ENCODE peak calls at places on chromosomes 1 and 21, in four cellular contexts. I is upper lobe of right lung; E is mucosa of descending colon; S is CD8-positive, alpha-beta T cell. Q is an unnamed sample. For H3K4me1, the result is how much of the 10 kb centered on the place peaks cover.

GRCh38 chr1:185838111-185838510 is 103.9 kb downstream of the HMCN1 start:
- DNase-seq in S (no peak), I (no peak), E (no peak), Q (no peak)

GRCh38 chr1:182888736-182889531 is 49.8 kb downstream of the DHX9 start:
- DNase-seq in S (no peak), I (no peak), E (no peak), Q (no peak)

GRCh38 chr1:22836846-22837245 is 126.2 kb downstream of the EPHB2 start:
- DNase-seq in S (no peak), I (no peak), E (peak), Q (no peak)

GRCh38 chr21:45420061-45420521 is 15.1 kb downstream of the COL18A1 start:
- DNase-seq in S (no peak), E (peak), I (no peak), Q (no peak)

GRCh38 chr1:228781161-228781771 is 46.0 kb downstream of the RHOU start:
- DNase-seq in E (no peak), S (no peak), I (no peak), Q (no peak)

GRCh38 chr1:2415801-2416208 is 3.4 kb upstream of the PEX10 start:
- DNase-seq in E (peak), I (no peak), S (peak), Q (no peak)

GRCh38 chr1:102872526-102872925 is 235.8 kb downstream of the COL11A1 start:
- DNase-seq in I (no peak), E (no peak), S (no peak), Q (no peak)

GRCh38 chr1:83033682-83034081 is 965.2 kb downstream of the TTLL7 start:
- DNase-seq in E (no peak), S (no peak), I (no peak), Q (no peak)

GRCh38 chr1:29033829-29034466 is 89.8 kb downstream of the TMEM200B start:
- DNase-seq in I (no peak), E (no peak), S (no peak), Q (no peak)

GRCh38 chr1:160171978-160172377 is 18.4 kb upstream of the CASQ1 start:
- DNase-seq in S (no peak), E (no peak), I (no peak), Q (no peak)

GRCh38 chr1:176471338-176472121 is 8.6 kb downstream of the PAPPA2 start:
- DNase-seq in I (no peak), E (no peak), S (no peak), Q (no peak)

GRCh38 chr1:209150114-209150513 is 433.4 kb upstream of the CAMK1G start:
- DNase-seq in S (no peak), I (no peak), E (no peak), Q (no peak)

GRCh38 chr1:181099152-181100014 is 10.9 kb downstream of the IER5 start:
- DNase-seq in E (no peak), S (no peak), I (no peak), Q (no peak)

GRCh38 chr1:100950311-100950710 is 54.4 kb downstream of the SLC30A7 start:
- DNase-seq in I (no peak), E (no peak), S (no peak), Q (no peak)

GRCh38 chr1:87744056-87744455 is 415.4 kb downstream of the LMO4 start:
- DNase-seq in S (no peak), I (no peak), E (no peak), Q (no peak)

GRCh38 chr1:107228704-107229103 is 87.9 kb downstream of the NTNG1 start:
- DNase-seq in E (no peak), I (no peak), S (no peak), Q (no peak)

GRCh38 chr21:33266784-33267135 is 593 bp downstream of the IL10RB start:
- DNase-seq in I (peak), S (peak), E (peak), Q (no peak)

GRCh38 chr1:55211909-55212308 is 3.3 kb downstream of the USP24 start:
- DNase-seq in S (no peak), I (no peak), E (no peak), Q (no peak)

GRCh38 chr1:113423826-113424225 is 33.5 kb downstream of the MAGI3 start:
- DNase-seq in S (no peak), I (no peak), E (no peak), Q (no peak)

GRCh38 chr1:22428672-22429071 is 23.0 kb upstream of the ZBTB40 start:
- DNase-seq in S (no peak), E (no peak), I (no peak), Q (peak)

GRCh38 chr1:33424205-33424604 is 6.7 kb downstream of the PHC2 start:
- DNase-seq in E (no peak), I (no peak), S (no peak), Q (no peak)

GRCh38 chr1:163664706-163665321 is 343.1 kb downstream of the NUF2 start:
- DNase-seq in S (no peak), E (no peak), I (no peak), Q (no peak)

DNA sequence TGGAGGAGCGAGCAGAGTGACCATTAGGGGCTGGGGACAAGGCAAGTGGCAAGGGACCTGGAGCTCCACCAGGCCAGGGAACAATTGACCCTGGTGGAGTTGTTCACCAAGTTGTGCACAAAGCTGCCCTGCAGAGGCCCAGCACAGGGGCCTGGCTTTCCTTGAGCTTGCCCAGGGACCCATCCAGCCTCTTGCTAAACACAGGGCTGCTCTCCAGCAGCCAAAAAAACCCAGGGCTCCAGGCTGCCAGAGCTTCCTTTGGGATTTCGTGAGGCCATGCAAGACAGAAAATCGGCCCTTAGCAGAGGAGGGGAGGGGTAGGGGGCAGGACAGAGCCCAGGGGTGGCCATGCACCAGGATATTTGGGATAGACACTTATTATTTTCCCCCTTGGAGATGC is 32.6 kb downstream of the LRP8 start:
- DNase-seq in E (no peak), I (no peak), S (no peak), Q (no peak)
- H3K4me1 ChIP-seq in E (under half), I (under half), S (under half), Q (under half)

GRCh38 chr1:8676072-8676471 is 141.4 kb downstream of the RERE start:
- DNase-seq in E (no peak), I (no peak), S (no peak), Q (no peak)

GRCh38 chr1:8678688-8679410 is 138.6 kb downstream of the RERE start:
- DNase-seq in I (no peak), S (no peak), E (no peak), Q (no peak)

GRCh38 chr1:8676813-8677212 is 140.6 kb downstream of the RERE start:
- DNase-seq in S (no peak), I (no peak), E (no peak), Q (no peak)

GRCh38 chr1:8679411-8679800 is 138.0 kb downstream of the RERE start:
- DNase-seq in I (no peak), E (no peak), S (no peak), Q (no peak)

GRCh38 chr1:8677782-8678181 is 139.7 kb downstream of the RERE start:
- DNase-seq in E (no peak), I (no peak), S (no peak), Q (no peak)
- H3K4me1 ChIP-seq in E (under half), I (under half), S (under half), Q (under half)

GRCh38 chr1:62176597-62177312 is 17.9 kb upstream of the L1TD1 start:
- DNase-seq in S (no peak), I (peak), E (no peak), Q (no peak)

GRCh38 chr1:62175568-62176179 is 19.0 kb upstream of the L1TD1 start:
- DNase-seq in I (peak), S (peak), E (no peak), Q (no peak)

GRCh38 chr1:62177621-62178020 is 17.0 kb upstream of the L1TD1 start:
- DNase-seq in S (no peak), E (no peak), I (no peak), Q (no peak)

GRCh38 chr1:62180649-62181048 is 14.0 kb upstream of the L1TD1 start:
- DNase-seq in E (peak), I (peak), S (no peak), Q (no peak)

DNA sequence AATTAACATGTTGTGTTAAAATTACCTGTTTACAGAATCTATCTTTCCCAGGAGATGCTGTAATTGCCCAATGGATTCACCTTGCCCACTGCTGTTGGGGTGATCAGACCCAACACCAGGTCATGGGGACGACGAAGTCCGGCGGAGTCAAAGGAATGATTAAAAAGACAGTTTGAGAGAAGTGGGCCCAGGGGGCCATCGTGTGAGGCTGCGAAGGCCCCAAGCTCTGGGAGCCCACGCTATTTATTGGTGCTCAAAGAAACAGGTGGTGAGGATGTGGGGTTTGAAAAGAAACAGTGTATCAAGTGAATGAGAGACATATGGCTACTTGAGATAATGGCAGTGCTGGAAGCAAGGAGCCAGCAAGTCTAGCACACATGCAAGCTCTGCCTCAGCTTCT is 16.3 kb upstream of the L1TD1 start:
- DNase-seq in E (no peak), S (no peak), I (no peak), Q (no peak)
- H3K4me1 ChIP-seq in E (under half), S (under half), I (under half), Q (under half)

DNA sequence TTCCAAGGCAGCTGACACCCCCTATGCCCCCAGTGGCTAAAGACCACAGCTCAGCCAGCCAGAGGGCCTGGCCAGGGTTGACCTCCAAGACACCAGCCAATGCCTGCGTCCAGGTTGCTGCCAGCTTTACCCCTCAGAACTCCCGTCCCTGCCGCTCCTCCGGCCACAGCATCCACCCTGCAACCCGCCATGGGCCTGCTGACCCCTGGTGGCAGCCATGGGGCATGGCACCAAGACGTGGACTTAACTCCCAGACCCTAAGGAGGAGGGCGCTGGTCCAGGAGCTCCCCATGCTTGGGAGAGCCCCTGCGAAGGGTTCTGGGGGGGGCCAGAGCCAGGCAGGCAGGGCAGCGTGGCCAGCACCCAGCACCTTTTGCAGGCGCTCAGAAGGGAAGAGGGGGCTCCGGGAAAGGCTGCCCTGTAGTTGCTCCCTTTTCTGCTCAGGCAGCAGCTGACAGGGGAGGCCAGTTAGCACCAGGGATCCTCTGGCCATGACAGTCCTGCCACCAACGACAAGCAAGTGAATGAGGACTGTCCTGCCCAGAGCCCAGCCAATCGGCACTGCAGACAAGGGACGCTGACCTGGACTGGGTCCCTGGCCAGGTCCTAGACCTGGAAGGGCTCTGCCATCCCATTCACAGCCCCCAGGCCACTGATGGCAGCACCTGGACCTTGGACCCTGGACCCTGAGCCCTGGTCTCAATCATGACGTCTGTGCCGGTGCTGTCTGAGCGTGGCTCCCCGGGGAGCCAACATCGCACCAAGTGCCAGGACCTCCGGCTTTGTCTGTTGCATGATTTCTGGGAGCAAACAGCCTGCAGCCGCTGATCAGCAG is 246.2 kb downstream of the NPHP4 start:
- DNase-seq in E (peak), I (peak), S (peak), Q (no peak)
- H3K4me1 ChIP-seq in E (under half), I (under half), S (under half), Q (under half)

DNA sequence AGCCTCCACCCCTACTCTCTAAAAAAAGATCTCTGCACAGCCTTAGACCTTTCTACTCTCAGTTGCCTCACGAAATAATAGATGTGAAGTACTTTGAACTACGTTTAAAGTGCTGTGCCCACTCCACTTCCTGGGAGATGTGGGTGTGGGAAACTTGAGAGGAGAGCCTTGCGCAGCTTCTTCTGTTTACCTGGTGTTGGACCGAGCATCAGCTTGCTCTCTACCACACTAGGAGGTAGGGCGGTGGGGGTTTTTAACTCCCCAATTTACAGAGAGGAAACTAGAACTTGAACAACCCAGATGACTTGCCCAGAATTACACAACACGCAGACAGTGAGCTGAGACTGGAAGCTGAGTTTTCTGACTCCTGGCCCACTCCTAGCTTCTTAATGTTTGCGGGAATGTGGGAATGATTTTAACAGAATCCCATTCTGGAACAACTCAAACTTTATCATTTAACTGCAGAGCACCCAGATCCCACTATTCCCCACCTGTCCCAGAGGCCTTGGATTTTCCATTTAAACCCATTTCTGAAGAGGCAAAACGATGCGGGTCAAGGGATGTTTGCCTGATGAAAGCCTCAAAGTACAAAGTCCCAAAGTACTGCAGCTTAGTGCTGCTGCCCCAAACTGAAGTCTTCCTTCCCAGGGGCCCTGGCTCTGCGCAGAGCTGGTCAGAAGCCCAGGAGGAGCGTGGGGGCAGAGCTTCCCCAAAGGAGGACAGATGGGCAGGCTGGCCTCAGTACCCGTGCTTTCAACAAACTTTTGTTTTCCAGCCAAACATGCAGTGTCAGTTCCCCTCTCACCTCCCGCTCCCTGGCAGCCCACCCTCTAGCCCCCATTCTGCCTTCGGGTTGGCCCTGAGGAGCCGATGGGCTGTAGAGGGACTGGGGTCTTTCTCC is 19.0 kb downstream of the BTG2 start:
- DNase-seq in E (peak), S (peak), I (peak), Q (no peak)
- H3K4me1 ChIP-seq in E (half or more), S (half or more), I (half or more), Q (half or more)

GRCh38 chr1:1001057-1001630 is 1.2 kb upstream of the HES4 start:
- DNase-seq in S (no peak), E (no peak), I (peak), Q (no peak)

GRCh38 chr1:998905-999796 is 746 bp downstream of the HES4 start:
- DNase-seq in S (no peak), E (peak), I (peak), Q (no peak)

GRCh38 chr1:1001631-1002300 is 1.9 kb upstream of the HES4 start:
- DNase-seq in I (peak), E (peak), S (peak), Q (no peak)

GRCh38 chr1:999797-1000356 is at the start of gene HES4:
- DNase-seq in E (peak), S (peak), I (peak), Q (peak)

GRCh38 chr1:1000357-1001056 is 610 bp upstream of the HES4 start:
- DNase-seq in S (peak), E (peak), I (peak), Q (no peak)
- H3K4me1 ChIP-seq in S (half or more), E (under half), I (under half), Q (under half)

GRCh38 chr1:205947024-205947423 is 3.8 kb upstream of the SLC26A9 start:
- DNase-seq in S (no peak), I (peak), E (no peak), Q (no peak)
- H3K4me1 ChIP-seq in S (under half), I (under half), E (under half), Q (under half)

GRCh38 chr1:234616644-234617043 is 6.7 kb upstream of the IRF2BP2 start:
- DNase-seq in I (no peak), S (no peak), E (no peak), Q (no peak)
- H3K4me1 ChIP-seq in I (half or more), S (under half), E (half or more), Q (half or more)

GRCh38 chr21:42391297-42391696 is 4.6 kb downstream of the TMPRSS3 start:
- DNase-seq in I (peak), S (no peak), E (no peak), Q (no peak)
- H3K4me1 ChIP-seq in I (under half), S (under half), E (under half), Q (under half)

Q was measured in esophagus muscularis mucosa.